ENCODE peak calls at places on chromosomes 3 and 15, in eight cellular contexts. One of them, this sample, is unnamed.

GRCh38 chr15:29208352-29208751 is 61.3 kb downstream of the NSMCE3 start:
- DNase-seq in RWPE2: no peak
- DNase-seq in AG04450: no peak
- DNase-seq in fibroblast of lung: no peak
- DNase-seq in foreskin fibroblast: peak
- DNase-seq in adrenal gland: no peak
- DNase-seq in type B pancreatic cell: no peak
- DNase-seq in brain microvascular endothelial cell: peak
- DNase-seq in this sample: no peak

GRCh38 chr3:186003610-186004009 is 65.8 kb upstream of the TRA2B start:
- DNase-seq in foreskin fibroblast: no peak
- DNase-seq in type B pancreatic cell: no peak
- DNase-seq in AG04450: no peak
- DNase-seq in RWPE2: no peak
- DNase-seq in brain microvascular endothelial cell: no peak
- DNase-seq in fibroblast of lung: no peak
- DNase-seq in adrenal gland: no peak
- DNase-seq in this sample: no peak

GRCh38 chr3:195405646-195406045 is 37.2 kb downstream of the ACAP2 start:
- DNase-seq in fibroblast of lung: no peak
- DNase-seq in foreskin fibroblast: no peak
- DNase-seq in type B pancreatic cell: no peak
- DNase-seq in adrenal gland: no peak
- DNase-seq in AG04450: no peak
- DNase-seq in RWPE2: no peak
- DNase-seq in brain microvascular endothelial cell: no peak
- DNase-seq in this sample: no peak

GRCh38 chr3:127074900-127075360 is 92.0 kb downstream of the PLXNA1 start:
- DNase-seq in fibroblast of lung: peak
- DNase-seq in brain microvascular endothelial cell: peak
- DNase-seq in AG04450: no peak
- DNase-seq in type B pancreatic cell: no peak
- DNase-seq in RWPE2: peak
- DNase-seq in foreskin fibroblast: peak
- DNase-seq in adrenal gland: peak
- DNase-seq in this sample: peak

GRCh38 chr15:49343546-49343945 is 79.5 kb upstream of the FGF7 start:
- DNase-seq in RWPE2: no peak
- DNase-seq in brain microvascular endothelial cell: no peak
- DNase-seq in type B pancreatic cell: no peak
- DNase-seq in AG04450: no peak
- DNase-seq in foreskin fibroblast: no peak
- DNase-seq in adrenal gland: no peak
- DNase-seq in fibroblast of lung: no peak
- DNase-seq in this sample: no peak

GRCh38 chr15:63178034-63178433 is 11.4 kb upstream of the RAB8B start:
- DNase-seq in RWPE2: no peak
- DNase-seq in fibroblast of lung: no peak
- DNase-seq in foreskin fibroblast: no peak
- DNase-seq in adrenal gland: no peak
- DNase-seq in brain microvascular endothelial cell: no peak
- DNase-seq in type B pancreatic cell: no peak
- DNase-seq in AG04450: no peak
- DNase-seq in this sample: no peak

GRCh38 chr3:69410301-69410700 is 24.4 kb upstream of the FRMD4B start:
- DNase-seq in AG04450: no peak
- DNase-seq in adrenal gland: peak
- DNase-seq in brain microvascular endothelial cell: peak
- DNase-seq in type B pancreatic cell: no peak
- DNase-seq in RWPE2: no peak
- DNase-seq in fibroblast of lung: peak
- DNase-seq in foreskin fibroblast: no peak
- DNase-seq in this sample: peak

GRCh38 chr3:127467386-127467785 is 123.1 kb downstream of the TPRA1 start:
- DNase-seq in type B pancreatic cell: no peak
- DNase-seq in foreskin fibroblast: no peak
- DNase-seq in fibroblast of lung: no peak
- DNase-seq in brain microvascular endothelial cell: no peak
- DNase-seq in RWPE2: no peak
- DNase-seq in AG04450: no peak
- DNase-seq in adrenal gland: no peak
- DNase-seq in this sample: no peak

GRCh38 chr3:60316121-60316783 is 935.0 kb downstream of the FHIT start:
- DNase-seq in fibroblast of lung: peak
- DNase-seq in foreskin fibroblast: no peak
- DNase-seq in brain microvascular endothelial cell: no peak
- DNase-seq in AG04450: peak
- DNase-seq in adrenal gland: no peak
- DNase-seq in type B pancreatic cell: no peak
- DNase-seq in RWPE2: no peak
- DNase-seq in this sample: no peak

GRCh38 chr3:22934973-22935372 is 268.2 kb upstream of the UBE2E2 start:
- DNase-seq in fibroblast of lung: peak
- DNase-seq in AG04450: no peak
- DNase-seq in foreskin fibroblast: no peak
- DNase-seq in type B pancreatic cell: no peak
- DNase-seq in RWPE2: no peak
- DNase-seq in brain microvascular endothelial cell: no peak
- DNase-seq in adrenal gland: no peak
- DNase-seq in this sample: no peak

GRCh38 chr3:113211370-113212154 is at the start of gene BOC:
- DNase-seq in fibroblast of lung: peak
- DNase-seq in foreskin fibroblast: peak
- DNase-seq in RWPE2: no peak
- DNase-seq in adrenal gland: no peak
- DNase-seq in AG04450: no peak
- DNase-seq in type B pancreatic cell: no peak
- DNase-seq in brain microvascular endothelial cell: no peak
- DNase-seq in this sample: no peak

GRCh38 chr3:10505791-10506585 is 602 bp upstream of the ATP2B2 start:
- DNase-seq in brain microvascular endothelial cell: no peak
- DNase-seq in foreskin fibroblast: no peak
- DNase-seq in AG04450: no peak
- DNase-seq in adrenal gland: no peak
- DNase-seq in fibroblast of lung: no peak
- DNase-seq in RWPE2: no peak
- DNase-seq in type B pancreatic cell: no peak
- DNase-seq in this sample: no peak

GRCh38 chr3:123096701-123097100 is 29.9 kb downstream of the PDIA5 start:
- DNase-seq in fibroblast of lung: peak
- DNase-seq in adrenal gland: peak
- DNase-seq in AG04450: peak
- DNase-seq in foreskin fibroblast: peak
- DNase-seq in brain microvascular endothelial cell: no peak
- DNase-seq in type B pancreatic cell: no peak
- DNase-seq in RWPE2: no peak
- DNase-seq in this sample: no peak

GRCh38 chr3:53255360-53255774 is 455 bp downstream of the TKT start:
- DNase-seq in adrenal gland: no peak
- DNase-seq in RWPE2: peak
- DNase-seq in brain microvascular endothelial cell: no peak
- DNase-seq in AG04450: no peak
- DNase-seq in type B pancreatic cell: no peak
- DNase-seq in fibroblast of lung: no peak
- DNase-seq in foreskin fibroblast: no peak
- DNase-seq in this sample: no peak

GRCh38 chr15:35325374-35325941 is 220.5 kb downstream of the DPH6 start:
- DNase-seq in adrenal gland: no peak
- DNase-seq in brain microvascular endothelial cell: no peak
- DNase-seq in fibroblast of lung: no peak
- DNase-seq in foreskin fibroblast: no peak
- DNase-seq in type B pancreatic cell: no peak
- DNase-seq in RWPE2: no peak
- DNase-seq in AG04450: no peak
- DNase-seq in this sample: no peak

GRCh38 chr3:115709135-115709534 is 85.8 kb downstream of the GAP43 start:
- DNase-seq in foreskin fibroblast: no peak
- DNase-seq in adrenal gland: no peak
- DNase-seq in AG04450: no peak
- DNase-seq in RWPE2: no peak
- DNase-seq in fibroblast of lung: no peak
- DNase-seq in brain microvascular endothelial cell: no peak
- DNase-seq in type B pancreatic cell: no peak
- DNase-seq in this sample: no peak

GRCh38 chr15:28110416-28110975 is 11.4 kb upstream of the OCA2 start:
- DNase-seq in foreskin fibroblast: no peak
- DNase-seq in type B pancreatic cell: no peak
- DNase-seq in fibroblast of lung: no peak
- DNase-seq in brain microvascular endothelial cell: no peak
- DNase-seq in RWPE2: no peak
- DNase-seq in adrenal gland: no peak
- DNase-seq in AG04450: no peak
- DNase-seq in this sample: no peak

GRCh38 chr3:191412764-191413163 is 48.2 kb upstream of the PYDC2 start:
- DNase-seq in brain microvascular endothelial cell: peak
- DNase-seq in AG04450: peak
- DNase-seq in type B pancreatic cell: no peak
- DNase-seq in foreskin fibroblast: peak
- DNase-seq in RWPE2: no peak
- DNase-seq in fibroblast of lung: peak
- DNase-seq in adrenal gland: no peak
- DNase-seq in this sample: no peak

GRCh38 chr3:191417457-191417729 is 43.6 kb upstream of the PYDC2 start:
- DNase-seq in foreskin fibroblast: no peak
- DNase-seq in adrenal gland: no peak
- DNase-seq in RWPE2: no peak
- DNase-seq in AG04450: no peak
- DNase-seq in type B pancreatic cell: no peak
- DNase-seq in brain microvascular endothelial cell: no peak
- DNase-seq in fibroblast of lung: no peak
- DNase-seq in this sample: no peak

GRCh38 chr3:191415566-191415965 is 45.4 kb upstream of the PYDC2 start:
- DNase-seq in AG04450: no peak
- DNase-seq in fibroblast of lung: no peak
- DNase-seq in adrenal gland: no peak
- DNase-seq in RWPE2: no peak
- DNase-seq in foreskin fibroblast: no peak
- DNase-seq in brain microvascular endothelial cell: no peak
- DNase-seq in type B pancreatic cell: no peak
- DNase-seq in this sample: no peak

GRCh38 chr3:191414286-191414685 is 46.7 kb upstream of the PYDC2 start:
- DNase-seq in foreskin fibroblast: peak
- DNase-seq in RWPE2: no peak
- DNase-seq in type B pancreatic cell: no peak
- DNase-seq in fibroblast of lung: no peak
- DNase-seq in brain microvascular endothelial cell: no peak
- DNase-seq in adrenal gland: no peak
- DNase-seq in AG04450: no peak
- DNase-seq in this sample: no peak

DNA sequence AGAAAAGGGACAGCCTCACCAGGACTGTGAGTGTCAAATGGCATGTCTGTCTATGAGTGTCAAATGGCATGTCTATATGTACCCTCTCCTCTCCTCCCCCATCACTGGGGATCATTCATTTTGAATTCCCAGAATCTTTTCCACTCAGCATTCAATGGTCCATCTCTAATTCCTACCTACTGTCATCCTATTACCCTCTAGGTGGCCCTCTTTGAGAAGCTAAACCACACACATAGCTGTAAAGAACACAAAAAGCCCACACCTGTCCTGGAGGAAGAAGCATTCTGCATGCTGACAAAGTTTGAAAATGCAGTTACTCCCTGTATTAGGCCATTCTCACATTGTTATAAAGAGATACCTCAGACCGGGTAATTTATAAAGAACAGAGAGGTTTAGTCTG is 46.2 kb upstream of the PYDC2 start:
- DNase-seq in adrenal gland: no peak
- DNase-seq in type B pancreatic cell: no peak
- DNase-seq in brain microvascular endothelial cell: no peak
- DNase-seq in AG04450: no peak
- DNase-seq in foreskin fibroblast: no peak
- DNase-seq in fibroblast of lung: no peak
- DNase-seq in RWPE2: no peak
- DNase-seq in this sample: no peak
- TF ChIP-seq CTCF in adrenal gland: no peak
- TF ChIP-seq CTCF in type B pancreatic cell: no peak
- TF ChIP-seq CTCF in brain microvascular endothelial cell: no peak
- TF ChIP-seq CTCF in AG04450: no peak
- TF ChIP-seq CTCF in foreskin fibroblast: no peak
- TF ChIP-seq CTCF in fibroblast of lung: no peak
- TF ChIP-seq CTCF in RWPE2: no peak
- TF ChIP-seq CTCF in this sample: no peak

DNA sequence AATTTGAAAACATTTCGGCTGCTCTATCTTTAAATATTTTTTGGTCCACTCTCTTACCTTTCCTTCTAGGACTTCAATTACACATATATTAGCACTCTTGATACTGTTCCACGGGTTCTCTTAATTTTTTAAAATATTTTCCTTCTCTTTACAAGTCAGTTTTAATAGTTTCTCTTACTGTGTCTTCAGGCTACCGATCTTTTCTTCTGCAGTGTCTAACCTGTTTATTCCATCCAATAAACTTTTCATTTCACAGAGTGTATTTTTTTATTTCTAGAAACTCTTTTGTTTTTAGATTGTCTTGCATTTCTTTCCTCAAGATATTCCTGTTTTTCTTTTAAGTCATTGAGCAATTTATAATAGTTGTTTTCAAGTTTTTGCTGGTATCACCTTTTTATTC is 27.7 kb downstream of the TCF12 start:
- DNase-seq in type B pancreatic cell: no peak
- DNase-seq in adrenal gland: no peak
- DNase-seq in AG04450: no peak
- DNase-seq in foreskin fibroblast: no peak
- DNase-seq in fibroblast of lung: no peak
- DNase-seq in brain microvascular endothelial cell: no peak
- DNase-seq in RWPE2: no peak
- DNase-seq in this sample: no peak
- TF ChIP-seq CTCF in type B pancreatic cell: no peak
- TF ChIP-seq CTCF in adrenal gland: no peak
- TF ChIP-seq CTCF in AG04450: no peak
- TF ChIP-seq CTCF in foreskin fibroblast: no peak
- TF ChIP-seq CTCF in fibroblast of lung: no peak
- TF ChIP-seq CTCF in brain microvascular endothelial cell: no peak
- TF ChIP-seq CTCF in RWPE2: no peak
- TF ChIP-seq CTCF in this sample: no peak

DNA sequence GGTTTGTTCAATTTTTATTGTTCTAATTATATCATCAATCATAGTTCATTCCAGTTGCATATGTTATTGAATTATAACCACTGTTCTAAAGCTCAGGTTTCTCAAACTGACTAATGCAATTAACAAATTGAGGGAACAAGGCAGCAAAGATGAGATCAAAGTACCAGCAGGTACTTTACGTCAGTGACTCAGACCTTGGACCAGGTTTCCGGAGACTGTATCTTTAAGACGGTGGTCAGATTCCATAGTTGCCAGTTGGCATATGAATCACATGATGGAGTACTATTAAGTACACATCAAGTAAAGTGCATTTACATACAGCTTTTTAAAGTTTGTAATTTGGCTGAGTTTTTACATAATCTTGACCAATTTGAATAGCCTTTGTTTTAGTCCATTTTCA is 583.6 kb upstream of the ROBO2 start:
- DNase-seq in fibroblast of lung: no peak
- DNase-seq in RWPE2: no peak
- DNase-seq in type B pancreatic cell: no peak
- DNase-seq in brain microvascular endothelial cell: no peak
- DNase-seq in adrenal gland: no peak
- DNase-seq in foreskin fibroblast: no peak
- DNase-seq in AG04450: no peak
- DNase-seq in this sample: no peak
- TF ChIP-seq CTCF in fibroblast of lung: no peak
- TF ChIP-seq CTCF in RWPE2: no peak
- TF ChIP-seq CTCF in type B pancreatic cell: no peak
- TF ChIP-seq CTCF in brain microvascular endothelial cell: no peak
- TF ChIP-seq CTCF in adrenal gland: no peak
- TF ChIP-seq CTCF in foreskin fibroblast: no peak
- TF ChIP-seq CTCF in AG04450: no peak
- TF ChIP-seq CTCF in this sample: no peak

GRCh38 chr3:177885063-177885462 is 651.2 kb upstream of the KCNMB2 start:
- DNase-seq in AG04450: no peak
- DNase-seq in RWPE2: no peak
- DNase-seq in foreskin fibroblast: no peak
- DNase-seq in fibroblast of lung: no peak
- DNase-seq in brain microvascular endothelial cell: no peak
- DNase-seq in adrenal gland: no peak
- DNase-seq in type B pancreatic cell: no peak
- DNase-seq in this sample: no peak
- TF ChIP-seq CTCF in AG04450: no peak
- TF ChIP-seq CTCF in RWPE2: no peak
- TF ChIP-seq CTCF in foreskin fibroblast: no peak
- TF ChIP-seq CTCF in fibroblast of lung: no peak
- TF ChIP-seq CTCF in brain microvascular endothelial cell: no peak
- TF ChIP-seq CTCF in adrenal gland: no peak
- TF ChIP-seq CTCF in type B pancreatic cell: no peak
- TF ChIP-seq CTCF in this sample: no peak

This sample was measured in CD14-positive monocyte.